ENCODE peak calls at places on chromosomes 6 and 20, in five cellular contexts. One of them, this sample, is unnamed.

GRCh38 chr6:7269816-7270215 is 43.2 kb downstream of the SSR1 start:
- DNase-seq in left colon: no peak
- DNase-seq in IMR-90: no peak
- DNase-seq in ELF-1: no peak
- DNase-seq in GM20000: no peak
- DNase-seq in this sample: no peak

GRCh38 chr6:83908813-83909212 is 49.3 kb downstream of the CYB5R4 start:
- DNase-seq in left colon: no peak
- DNase-seq in IMR-90: peak; percentile 65
- DNase-seq in ELF-1: no peak
- DNase-seq in GM20000: no peak
- DNase-seq in this sample: no peak

GRCh38 chr6:22470454-22471368 is 98.7 kb upstream of the HDGFL1 start:
- DNase-seq in left colon: peak; percentile 41
- DNase-seq in IMR-90: peak; percentile 51
- DNase-seq in ELF-1: peak; percentile 14
- DNase-seq in GM20000: no peak
- DNase-seq in this sample: peak; percentile 80

GRCh38 chr6:16822529-16822928 is 61.3 kb upstream of the ATXN1 start:
- DNase-seq in left colon: no peak
- DNase-seq in IMR-90: no peak
- DNase-seq in ELF-1: no peak
- DNase-seq in GM20000: no peak
- DNase-seq in this sample: no peak

GRCh38 chr6:156910938-156911337 is 133.8 kb downstream of the ARID1B start:
- DNase-seq in left colon: no peak
- DNase-seq in IMR-90: no peak
- DNase-seq in ELF-1: no peak
- DNase-seq in GM20000: no peak
- DNase-seq in this sample: no peak

GRCh38 chr6:43511824-43512415 is 1.8 kb upstream of the LRRC73 start:
- DNase-seq in left colon: no peak
- DNase-seq in IMR-90: no peak
- DNase-seq in ELF-1: no peak
- DNase-seq in GM20000: no peak
- DNase-seq in this sample: no peak

GRCh38 chr20:45183084-45183483 is 8.4 kb downstream of the PI3 start:
- DNase-seq in left colon: no peak
- DNase-seq in IMR-90: no peak
- DNase-seq in ELF-1: no peak
- DNase-seq in GM20000: no peak
- DNase-seq in this sample: no peak

GRCh38 chr6:42269553-42269952 is 51.9 kb upstream of the MRPS10 start:
- DNase-seq in left colon: peak; percentile 53
- DNase-seq in IMR-90: no peak
- DNase-seq in ELF-1: no peak
- DNase-seq in GM20000: peak; percentile 86
- DNase-seq in this sample: peak; percentile 31

GRCh38 chr6:125485757-125486156 is 184.0 kb upstream of the HDDC2 start:
- DNase-seq in left colon: no peak
- DNase-seq in IMR-90: no peak
- DNase-seq in ELF-1: no peak
- DNase-seq in GM20000: no peak
- DNase-seq in this sample: no peak

GRCh38 chr6:45512594-45512993 is 134.9 kb upstream of the SUPT3H start:
- DNase-seq in left colon: no peak
- DNase-seq in IMR-90: no peak
- DNase-seq in ELF-1: no peak
- DNase-seq in GM20000: no peak
- DNase-seq in this sample: no peak

GRCh38 chr20:5788385-5788895 is 38.2 kb downstream of the SHLD1 start:
- DNase-seq in left colon: peak; percentile 72
- DNase-seq in IMR-90: peak; percentile 91
- DNase-seq in ELF-1: peak; percentile 61
- DNase-seq in GM20000: peak; percentile 80
- DNase-seq in this sample: peak; percentile 80

GRCh38 chr6:35905141-35905785 is 15.6 kb downstream of the SRPK1 start:
- DNase-seq in left colon: no peak
- DNase-seq in IMR-90: peak; percentile 13
- DNase-seq in ELF-1: no peak
- DNase-seq in GM20000: no peak
- DNase-seq in this sample: no peak

GRCh38 chr6:36827261-36828079 is 11.8 kb downstream of the CPNE5 start:
- DNase-seq in left colon: no peak
- DNase-seq in IMR-90: peak; percentile 70
- DNase-seq in ELF-1: no peak
- DNase-seq in GM20000: no peak
- DNase-seq in this sample: no peak

GRCh38 chr6:97059473-97059872 is 134.9 kb downstream of the KLHL32 start:
- DNase-seq in left colon: no peak
- DNase-seq in IMR-90: peak; percentile 37
- DNase-seq in ELF-1: no peak
- DNase-seq in GM20000: peak; percentile 53
- DNase-seq in this sample: no peak

GRCh38 chr20:18007534-18008292 is 38.9 kb downstream of the MGME1 start:
- DNase-seq in left colon: no peak
- DNase-seq in IMR-90: no peak
- DNase-seq in ELF-1: no peak
- DNase-seq in GM20000: no peak
- DNase-seq in this sample: peak; percentile 64

GRCh38 chr6:42969934-42970333 is 9.0 kb downstream of the PEX6 start:
- DNase-seq in left colon: no peak
- DNase-seq in IMR-90: no peak
- DNase-seq in ELF-1: peak; percentile 15
- DNase-seq in GM20000: no peak
- DNase-seq in this sample: no peak

GRCh38 chr20:34943808-34944568 is 11.6 kb downstream of the GSS start:
- DNase-seq in left colon: no peak
- DNase-seq in IMR-90: peak; percentile 61
- DNase-seq in ELF-1: no peak
- DNase-seq in GM20000: no peak
- DNase-seq in this sample: no peak

GRCh38 chr6:107118976-107119375 is 3.7 kb upstream of the BEND3 start:
- DNase-seq in left colon: no peak
- DNase-seq in IMR-90: no peak
- DNase-seq in ELF-1: no peak
- DNase-seq in GM20000: no peak
- DNase-seq in this sample: no peak

GRCh38 chr6:14665827-14666724 is 548.5 kb downstream of the CD83 start:
- DNase-seq in left colon: no peak
- DNase-seq in IMR-90: peak; percentile 100
- DNase-seq in ELF-1: no peak
- DNase-seq in GM20000: peak; percentile 27
- DNase-seq in this sample: no peak

GRCh38 chr6:146550911-146551310 is 7.3 kb downstream of the RAB32 start:
- DNase-seq in left colon: no peak
- DNase-seq in IMR-90: peak; percentile 66
- DNase-seq in ELF-1: no peak
- DNase-seq in GM20000: no peak
- DNase-seq in this sample: no peak

GRCh38 chr20:4972506-4973251 is 28.6 kb downstream of the SLC23A2 start:
- DNase-seq in left colon: no peak
- DNase-seq in IMR-90: no peak
- DNase-seq in ELF-1: no peak
- DNase-seq in GM20000: no peak
- DNase-seq in this sample: no peak

This sample was measured in stomach.